ENCODE peak calls at places on chromosomes 2 and 18, in six cellular contexts. T is AG09319, R is tibial artery, W is NCI-H1105 treated with DMSO at 0.1 percent for 48 hours, B is cerebellar nuclear complex, Z is amygdala. P is an unnamed sample.

GRCh38 chr2:135190799-135191198 is 138.7 kb downstream of the RAB3GAP1 start:
- DNase-seq in B (no peak), R (no peak), T (no peak), Z (no peak), W (no peak), P (no peak)

GRCh38 chr2:3563521-3563976 is 5.4 kb upstream of the RNASEH1 start:
- DNase-seq in W (no peak), B (no peak), T (no peak), Z (no peak), R (no peak), P (no peak)

GRCh38 chr2:105600949-105601708 is 143.6 kb upstream of the NCK2 start:
- DNase-seq in Z (no peak), W (no peak), B (no peak), T (no peak), R (no peak), P (no peak)

GRCh38 chr2:217261452-217261851 is 401.6 kb upstream of the TNP1 start:
- DNase-seq in T (no peak), R (no peak), Z (no peak), B (no peak), W (no peak), P (no peak)

GRCh38 chr2:235043762-235044500 is 92.1 kb downstream of the SH3BP4 start:
- DNase-seq in B (no peak), W (no peak), Z (no peak), T (no peak), R (peak), P (no peak)

GRCh38 chr2:100178085-100178788 is 35.8 kb upstream of the AFF3 start:
- DNase-seq in R (no peak), T (no peak), Z (no peak), W (no peak), B (no peak), P (peak)

GRCh38 chr2:226620176-226620575 is 179.4 kb downstream of the IRS1 start:
- DNase-seq in R (no peak), T (no peak), B (no peak), W (no peak), Z (no peak), P (no peak)

GRCh38 chr2:136136921-136137320 is 19.0 kb upstream of the CXCR4 start:
- DNase-seq in Z (no peak), B (no peak), T (no peak), R (no peak), W (peak), P (no peak)

GRCh38 chr2:151198646-151199045 is 63.0 kb downstream of the RBM43 start:
- DNase-seq in B (no peak), R (no peak), Z (no peak), W (no peak), T (no peak), P (no peak)

GRCh38 chr18:74299162-74299561 is 7.4 kb upstream of the CYB5A start:
- DNase-seq in T (no peak), B (no peak), Z (no peak), W (no peak), R (no peak), P (no peak)

GRCh38 chr2:50535971-50536759 is 495.8 kb downstream of the NRXN1 start:
- DNase-seq in T (no peak), R (no peak), W (peak), Z (no peak), B (no peak), P (no peak)

GRCh38 chr18:40249390-40250080 is 1705.5 kb upstream of the PIK3C3 start:
- DNase-seq in R (no peak), Z (no peak), B (no peak), T (no peak), W (no peak), P (no peak)

GRCh38 chr2:58512878-58513277 is 271.8 kb upstream of the FANCL start:
- DNase-seq in Z (no peak), W (no peak), R (no peak), B (no peak), T (no peak), P (no peak)

GRCh38 chr2:71453404-71454220 is at the start of gene DYSF:
- DNase-seq in R (peak), Z (no peak), B (no peak), T (no peak), W (peak), P (no peak)

GRCh38 chr2:219726916-219727315 is 99.5 kb downstream of the SLC4A3 start:
- DNase-seq in T (no peak), B (no peak), Z (no peak), R (no peak), W (no peak), P (no peak)

GRCh38 chr2:33153008-33153407 is 206.3 kb downstream of the LTBP1 start:
- DNase-seq in R (no peak), B (no peak), T (no peak), W (no peak), Z (no peak), P (peak)

GRCh38 chr2:103781401-103781800 is 1019.6 kb downstream of the TMEM182 start:
- DNase-seq in B (no peak), Z (no peak), T (no peak), W (no peak), R (no peak), P (no peak)

GRCh38 chr2:232857158-232857563 is 12.9 kb upstream of the SNORC start:
- DNase-seq in W (no peak), B (no peak), R (no peak), Z (no peak), T (no peak), P (no peak)

GRCh38 chr2:235191933-235192332 is 240.1 kb downstream of the SH3BP4 start:
- DNase-seq in W (no peak), R (no peak), T (no peak), Z (no peak), B (no peak), P (no peak)

GRCh38 chr2:10584843-10585475 is 104.8 kb downstream of the NOL10 start:
- DNase-seq in B (no peak), T (peak), Z (no peak), W (no peak), R (no peak), P (peak)